ENCODE peak calls at places on chromosome 18, in seven cellular contexts. G is mesendoderm, V is H9, X is IMR-90, C is neuronal stem cell, B is trophoblast cell, N is H1. L is an unnamed sample.

GRCh38 chr18:519019-519879 is 18.7 kb upstream of the COLEC12 start:
- DNase-seq in G (peak; percentile 43), V (no peak), X (peak; percentile 80), C (no peak), B (no peak), N (no peak), L (peak; percentile 83)

GRCh38 chr18:63591725-63592124 is 4.6 kb downstream of the SERPINB13 start:
- DNase-seq in G (no peak), V (no peak), X (no peak), C (no peak), B (no peak), N (no peak), L (no peak)

GRCh38 chr18:62825382-62825781 is 110.0 kb downstream of the PHLPP1 start:
- DNase-seq in G (no peak), V (no peak), X (no peak), C (no peak), B (no peak), N (no peak), L (no peak)

GRCh38 chr18:55385770-55386169 is 202.2 kb downstream of the TCF4 start:
- DNase-seq in G (no peak), V (no peak), X (no peak), C (no peak), B (no peak), N (no peak), L (no peak)

GRCh38 chr18:13379930-13380665 is 161.5 kb downstream of the LDLRAD4 start:
- DNase-seq in G (no peak), V (no peak), X (no peak), C (no peak), B (no peak), N (no peak), L (no peak)

GRCh38 chr18:78818961-78819360 is 160.7 kb upstream of the SALL3 start:
- DNase-seq in G (no peak), V (peak; percentile 14), X (no peak), C (no peak), B (no peak), N (no peak), L (no peak)

GRCh38 chr18:78721986-78722385 is 257.6 kb upstream of the SALL3 start:
- DNase-seq in G (peak; percentile 6), V (peak; percentile 51), X (no peak), C (no peak), B (no peak), N (no peak), L (no peak)

GRCh38 chr18:68925268-68925667 is 127.4 kb downstream of the CCDC102B start:
- DNase-seq in G (peak; percentile 69), V (no peak), X (no peak), C (peak; percentile 6), B (no peak), N (no peak), L (peak; percentile 6)

GRCh38 chr18:37640504-37640903 is 74.9 kb upstream of the CELF4 start:
- DNase-seq in G (peak; percentile 19), V (no peak), X (no peak), C (no peak), B (no peak), N (no peak), L (no peak)
- H3K9ac ChIP-seq in G (no peak overlapping the region), V (no peak overlapping the region), X (no peak overlapping the region), C (no peak overlapping the region), B (no peak overlapping the region), N (no peak overlapping the region), L (peak overlapping the region; percentile 37)

GRCh38 chr18:21636769-21637168 is 24.7 kb downstream of the SNRPD1 start:
- DNase-seq in G (no peak), V (no peak), X (no peak), C (no peak), B (peak; percentile 71), N (no peak), L (no peak)

GRCh38 chr18:21634588-21635199 is 22.6 kb downstream of the SNRPD1 start:
- DNase-seq in G (no peak), V (no peak), X (no peak), C (no peak), B (no peak), N (no peak), L (no peak)

DNA sequence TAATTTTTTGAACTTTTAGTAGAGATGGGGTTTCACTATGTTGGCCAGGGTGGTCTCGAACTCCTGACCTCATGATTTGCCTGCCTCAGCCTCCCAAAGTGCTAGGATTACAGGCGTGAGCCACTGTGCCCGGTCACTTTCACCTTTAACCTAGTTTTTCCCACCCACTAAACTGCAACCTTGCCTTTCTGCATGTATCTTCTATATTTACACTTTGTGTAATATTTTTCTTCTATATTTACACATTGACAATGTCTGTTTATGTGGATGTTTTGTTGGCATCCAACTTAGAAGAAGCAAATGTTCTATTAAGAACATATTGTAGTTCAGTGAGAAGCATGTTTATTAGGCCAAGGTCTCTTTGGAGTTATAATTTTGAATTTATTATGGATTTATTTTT is 26.7 kb downstream of the SNRPD1 start:
- DNase-seq in G (no peak), V (no peak), X (no peak), C (no peak), B (no peak), N (no peak), L (no peak)
- H2BK120ac ChIP-seq in G (no peak overlapping the region), V (no peak overlapping the region), X (no peak overlapping the region), C (no peak overlapping the region), B (no peak overlapping the region), N (no peak overlapping the region), L (no peak overlapping the region)

GRCh38 chr18:77110936-77111335 is 21.6 kb downstream of the MBP start:
- DNase-seq in G (no peak), V (no peak), X (no peak), C (no peak), B (no peak), N (peak; percentile 34), L (no peak)
- H3K9ac ChIP-seq in G (no peak overlapping the region), V (no peak overlapping the region), X (no peak overlapping the region), C (no peak overlapping the region), B (no peak overlapping the region), N (no peak overlapping the region), L (no peak overlapping the region)

GRCh38 chr18:26017929-26018328 is 72.5 kb downstream of the SS18 start:
- DNase-seq in G (no peak), V (no peak), X (no peak), C (no peak), B (no peak), N (no peak), L (no peak)
- H2BK120ac ChIP-seq in G (no peak overlapping the region), V (no peak overlapping the region), X (no peak overlapping the region), C (no peak overlapping the region), B (no peak overlapping the region), N (no peak overlapping the region), L (no peak overlapping the region)

GRCh38 chr18:5103693-5104092 is 93.4 kb downstream of the AKAIN1 start:
- DNase-seq in G (peak; percentile 46), V (no peak), X (no peak), C (no peak), B (no peak), N (no peak), L (no peak)
- H3K9ac ChIP-seq in G (no peak overlapping the region), V (no peak overlapping the region), X (no peak overlapping the region), C (no peak overlapping the region), B (no peak overlapping the region), N (no peak overlapping the region), L (no peak overlapping the region)

GRCh38 chr18:32958746-32959145 is 185.9 kb upstream of the KLHL14 start:
- DNase-seq in G (no peak), V (no peak), X (no peak), C (no peak), B (no peak), N (no peak), L (no peak)

GRCh38 chr18:32956591-32957310 is 183.9 kb upstream of the KLHL14 start:
- DNase-seq in G (peak; percentile 19), V (peak; percentile 29), X (peak; percentile 18), C (no peak), B (no peak), N (no peak), L (peak; percentile 48)
- H2BK120ac ChIP-seq in G (no peak overlapping the region), V (no peak overlapping the region), X (no peak overlapping the region), C (no peak overlapping the region), B (no peak overlapping the region), N (no peak overlapping the region), L (no peak overlapping the region)

L was measured in mesenchymal stem cell.